ENCODE peak calls at places on chromosomes 2 and 18, in seven cellular contexts. One of them, this sample, is unnamed.

GRCh38 chr2:191710411-191710900 is 32.5 kb downstream of the NABP1 start:
- DNase-seq in foreskin fibroblast: peak
- DNase-seq in epithelial cell of esophagus: no peak
- DNase-seq in RWPE1: no peak
- DNase-seq in adrenal gland: no peak
- DNase-seq in AG09309: no peak
- DNase-seq in heart right ventricle: no peak
- DNase-seq in this sample: peak

GRCh38 chr2:24708537-24709152 is 84.5 kb downstream of the PTRHD1 start:
- DNase-seq in foreskin fibroblast: peak
- DNase-seq in AG09309: no peak
- DNase-seq in epithelial cell of esophagus: peak
- DNase-seq in adrenal gland: no peak
- DNase-seq in RWPE1: peak
- DNase-seq in heart right ventricle: no peak
- DNase-seq in this sample: peak

GRCh38 chr2:142603761-142604160 is 273.7 kb upstream of the KYNU start:
- DNase-seq in epithelial cell of esophagus: no peak
- DNase-seq in foreskin fibroblast: peak
- DNase-seq in RWPE1: no peak
- DNase-seq in adrenal gland: no peak
- DNase-seq in heart right ventricle: no peak
- DNase-seq in AG09309: no peak
- DNase-seq in this sample: no peak

GRCh38 chr2:200498316-200498715 is 11.6 kb downstream of the KCTD18 start:
- DNase-seq in epithelial cell of esophagus: no peak
- DNase-seq in RWPE1: no peak
- DNase-seq in heart right ventricle: no peak
- DNase-seq in AG09309: no peak
- DNase-seq in adrenal gland: no peak
- DNase-seq in foreskin fibroblast: no peak
- DNase-seq in this sample: no peak

GRCh38 chr2:9112079-9112721 is 94.4 kb upstream of the ASAP2 start:
- DNase-seq in AG09309: peak
- DNase-seq in foreskin fibroblast: peak
- DNase-seq in adrenal gland: peak
- DNase-seq in epithelial cell of esophagus: peak
- DNase-seq in RWPE1: peak
- DNase-seq in heart right ventricle: no peak
- DNase-seq in this sample: peak

GRCh38 chr2:33496150-33496549 is 19.7 kb downstream of the RASGRP3 start:
- DNase-seq in AG09309: peak
- DNase-seq in heart right ventricle: no peak
- DNase-seq in RWPE1: no peak
- DNase-seq in epithelial cell of esophagus: no peak
- DNase-seq in adrenal gland: no peak
- DNase-seq in foreskin fibroblast: peak
- DNase-seq in this sample: peak

GRCh38 chr18:72206814-72207213 is 337.3 kb downstream of the CBLN2 start:
- DNase-seq in epithelial cell of esophagus: no peak
- DNase-seq in adrenal gland: no peak
- DNase-seq in AG09309: no peak
- DNase-seq in foreskin fibroblast: peak
- DNase-seq in heart right ventricle: no peak
- DNase-seq in RWPE1: no peak
- DNase-seq in this sample: no peak

GRCh38 chr18:47549141-47549540 is 297.7 kb upstream of the SKOR2 start:
- DNase-seq in AG09309: no peak
- DNase-seq in RWPE1: no peak
- DNase-seq in adrenal gland: no peak
- DNase-seq in epithelial cell of esophagus: no peak
- DNase-seq in heart right ventricle: no peak
- DNase-seq in foreskin fibroblast: no peak
- DNase-seq in this sample: no peak

GRCh38 chr2:126730655-126731054 is 74.7 kb downstream of the GYPC start:
- DNase-seq in AG09309: no peak
- DNase-seq in RWPE1: no peak
- DNase-seq in foreskin fibroblast: no peak
- DNase-seq in heart right ventricle: no peak
- DNase-seq in epithelial cell of esophagus: no peak
- DNase-seq in adrenal gland: no peak
- DNase-seq in this sample: no peak

DNA sequence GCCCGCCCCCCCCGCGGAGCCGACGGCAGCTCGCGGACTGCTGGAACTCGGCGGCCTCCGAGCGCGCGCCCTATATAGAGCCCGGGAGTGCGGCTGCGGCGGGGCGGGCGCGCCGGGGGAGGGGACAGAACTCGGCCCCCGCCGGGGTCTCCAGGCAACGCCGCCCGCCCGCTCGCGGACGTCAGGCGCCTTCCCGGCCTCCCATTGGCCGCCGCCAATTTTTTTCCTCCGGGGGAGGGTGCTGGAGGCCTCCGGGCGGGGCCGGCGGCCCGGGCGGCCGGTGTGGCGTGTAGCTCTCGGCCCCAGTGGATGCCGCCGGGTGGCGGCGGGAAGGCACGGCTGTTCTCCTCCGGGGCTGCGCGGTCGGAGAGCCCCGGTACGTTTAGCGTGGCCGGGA is at the start of gene ZFP36L2:
- DNase-seq in RWPE1: peak
- DNase-seq in foreskin fibroblast: peak
- DNase-seq in epithelial cell of esophagus: peak
- DNase-seq in heart right ventricle: peak
- DNase-seq in adrenal gland: peak
- DNase-seq in AG09309: peak
- DNase-seq in this sample: peak
- TF ChIP-seq CTCF in RWPE1: no peak
- TF ChIP-seq CTCF in foreskin fibroblast: no peak
- TF ChIP-seq CTCF in epithelial cell of esophagus: no peak
- TF ChIP-seq CTCF in heart right ventricle: no peak
- TF ChIP-seq CTCF in adrenal gland: no peak
- TF ChIP-seq CTCF in AG09309: peak
- TF ChIP-seq CTCF in this sample: no peak

GRCh38 chr2:38233231-38233983 is 143.7 kb downstream of the ATL2 start:
- DNase-seq in heart right ventricle: no peak
- DNase-seq in AG09309: peak
- DNase-seq in epithelial cell of esophagus: peak
- DNase-seq in foreskin fibroblast: peak
- DNase-seq in RWPE1: peak
- DNase-seq in adrenal gland: no peak
- DNase-seq in this sample: peak
- TF ChIP-seq CTCF in heart right ventricle: no peak
- TF ChIP-seq CTCF in AG09309: peak
- TF ChIP-seq CTCF in epithelial cell of esophagus: no peak
- TF ChIP-seq CTCF in foreskin fibroblast: peak
- TF ChIP-seq CTCF in RWPE1: no peak
- TF ChIP-seq CTCF in adrenal gland: no peak
- TF ChIP-seq CTCF in this sample: no peak

GRCh38 chr2:74886251-74886650 is 52.3 kb downstream of the HK2 start:
- DNase-seq in RWPE1: no peak
- DNase-seq in heart right ventricle: no peak
- DNase-seq in foreskin fibroblast: no peak
- DNase-seq in adrenal gland: no peak
- DNase-seq in epithelial cell of esophagus: no peak
- DNase-seq in AG09309: no peak
- DNase-seq in this sample: no peak

GRCh38 chr2:74889159-74889558 is 55.2 kb downstream of the HK2 start:
- DNase-seq in AG09309: no peak
- DNase-seq in RWPE1: no peak
- DNase-seq in heart right ventricle: no peak
- DNase-seq in epithelial cell of esophagus: no peak
- DNase-seq in foreskin fibroblast: no peak
- DNase-seq in adrenal gland: no peak
- DNase-seq in this sample: no peak

GRCh38 chr2:74886811-74887210 is 52.9 kb downstream of the HK2 start:
- DNase-seq in heart right ventricle: no peak
- DNase-seq in foreskin fibroblast: no peak
- DNase-seq in adrenal gland: no peak
- DNase-seq in AG09309: no peak
- DNase-seq in epithelial cell of esophagus: no peak
- DNase-seq in RWPE1: no peak
- DNase-seq in this sample: peak

GRCh38 chr2:74887445-74887951 is 53.6 kb downstream of the HK2 start:
- DNase-seq in foreskin fibroblast: peak
- DNase-seq in adrenal gland: no peak
- DNase-seq in AG09309: peak
- DNase-seq in RWPE1: peak
- DNase-seq in epithelial cell of esophagus: peak
- DNase-seq in heart right ventricle: no peak
- DNase-seq in this sample: peak

DNA sequence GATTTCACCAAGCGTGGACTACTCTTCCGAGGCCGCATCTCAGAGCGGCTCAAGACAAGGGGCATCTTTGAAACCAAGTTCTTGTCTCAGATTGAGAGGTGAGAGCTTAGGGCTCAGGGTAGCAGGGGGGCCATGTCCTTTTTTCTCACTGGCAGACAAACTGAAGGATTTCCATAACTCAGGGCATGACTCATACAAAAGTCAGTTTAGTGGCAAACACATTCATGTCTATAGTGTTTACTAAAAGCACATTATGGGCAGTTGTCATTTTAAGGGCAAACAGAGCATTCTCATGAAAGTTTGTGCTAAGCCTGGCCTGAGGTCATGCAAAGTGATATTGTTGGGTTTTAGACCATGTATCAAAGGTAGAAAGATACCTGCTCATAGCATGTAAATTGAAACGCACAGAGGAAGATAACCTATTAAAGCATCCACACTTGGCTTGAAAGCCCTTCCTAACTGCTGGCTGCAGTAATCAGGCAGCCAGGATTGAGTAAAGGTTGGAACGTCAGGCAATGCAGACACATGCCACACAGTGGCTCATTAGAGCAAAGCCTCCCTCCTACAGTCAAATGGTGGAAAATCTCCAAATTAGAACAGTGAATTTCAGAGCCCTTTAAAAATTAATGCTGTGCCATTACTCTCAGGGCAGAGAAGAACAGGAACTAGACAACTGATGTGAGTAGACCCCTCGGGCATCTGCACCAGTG is 54.2 kb downstream of the HK2 start:
- DNase-seq in heart right ventricle: no peak
- DNase-seq in epithelial cell of esophagus: no peak
- DNase-seq in AG09309: no peak
- DNase-seq in RWPE1: peak
- DNase-seq in adrenal gland: no peak
- DNase-seq in foreskin fibroblast: peak
- DNase-seq in this sample: peak
- TF ChIP-seq CTCF in heart right ventricle: no peak
- TF ChIP-seq CTCF in epithelial cell of esophagus: peak
- TF ChIP-seq CTCF in AG09309: peak
- TF ChIP-seq CTCF in RWPE1: no peak
- TF ChIP-seq CTCF in adrenal gland: no peak
- TF ChIP-seq CTCF in foreskin fibroblast: no peak
- TF ChIP-seq CTCF in this sample: peak

GRCh38 chr18:37836571-37836970 is 271.0 kb upstream of the CELF4 start:
- DNase-seq in AG09309: no peak
- DNase-seq in RWPE1: no peak
- DNase-seq in heart right ventricle: no peak
- DNase-seq in foreskin fibroblast: no peak
- DNase-seq in epithelial cell of esophagus: no peak
- DNase-seq in adrenal gland: no peak
- DNase-seq in this sample: no peak
- TF ChIP-seq CTCF in AG09309: no peak
- TF ChIP-seq CTCF in RWPE1: no peak
- TF ChIP-seq CTCF in heart right ventricle: no peak
- TF ChIP-seq CTCF in foreskin fibroblast: no peak
- TF ChIP-seq CTCF in epithelial cell of esophagus: no peak
- TF ChIP-seq CTCF in adrenal gland: no peak
- TF ChIP-seq CTCF in this sample: no peak

GRCh38 chr2:234606906-234607305 is 110.0 kb upstream of the ARL4C start:
- DNase-seq in adrenal gland: no peak
- DNase-seq in epithelial cell of esophagus: no peak
- DNase-seq in foreskin fibroblast: no peak
- DNase-seq in heart right ventricle: no peak
- DNase-seq in AG09309: no peak
- DNase-seq in RWPE1: no peak
- DNase-seq in this sample: no peak

GRCh38 chr2:234615643-234616356 is 118.9 kb upstream of the ARL4C start:
- DNase-seq in RWPE1: no peak
- DNase-seq in AG09309: no peak
- DNase-seq in epithelial cell of esophagus: no peak
- DNase-seq in adrenal gland: no peak
- DNase-seq in heart right ventricle: no peak
- DNase-seq in foreskin fibroblast: peak
- DNase-seq in this sample: no peak

GRCh38 chr2:234607691-234608090 is 110.8 kb upstream of the ARL4C start:
- DNase-seq in RWPE1: no peak
- DNase-seq in heart right ventricle: no peak
- DNase-seq in adrenal gland: no peak
- DNase-seq in AG09309: no peak
- DNase-seq in foreskin fibroblast: no peak
- DNase-seq in epithelial cell of esophagus: no peak
- DNase-seq in this sample: no peak

GRCh38 chr2:234608946-234609345 is 112.1 kb upstream of the ARL4C start:
- DNase-seq in RWPE1: no peak
- DNase-seq in heart right ventricle: no peak
- DNase-seq in AG09309: no peak
- DNase-seq in adrenal gland: no peak
- DNase-seq in epithelial cell of esophagus: no peak
- DNase-seq in foreskin fibroblast: no peak
- DNase-seq in this sample: no peak

DNA sequence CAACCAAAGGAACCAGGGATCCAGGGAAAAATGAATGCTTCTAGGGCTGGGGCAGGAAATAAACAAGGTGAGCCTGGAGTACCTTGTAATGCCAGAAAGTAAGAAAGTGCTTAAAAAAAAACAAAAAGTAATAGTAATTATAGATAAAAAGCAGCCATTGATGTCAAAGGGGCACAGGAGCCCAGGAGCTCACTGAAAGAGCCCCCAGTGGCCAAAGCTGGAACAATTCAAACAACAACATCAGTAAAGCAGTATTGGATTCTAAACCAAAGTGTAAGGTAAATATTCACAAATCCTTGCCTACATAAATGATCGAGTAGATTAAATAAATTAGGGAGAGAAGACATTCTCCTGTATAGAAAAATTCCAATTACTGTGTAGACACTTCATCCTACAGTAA is 114.3 kb upstream of the ARL4C start:
- DNase-seq in adrenal gland: peak
- DNase-seq in foreskin fibroblast: no peak
- DNase-seq in epithelial cell of esophagus: peak
- DNase-seq in RWPE1: no peak
- DNase-seq in AG09309: no peak
- DNase-seq in heart right ventricle: no peak
- DNase-seq in this sample: no peak
- TF ChIP-seq CTCF in adrenal gland: peak
- TF ChIP-seq CTCF in foreskin fibroblast: peak
- TF ChIP-seq CTCF in epithelial cell of esophagus: peak
- TF ChIP-seq CTCF in RWPE1: no peak
- TF ChIP-seq CTCF in AG09309: peak
- TF ChIP-seq CTCF in heart right ventricle: no peak
- TF ChIP-seq CTCF in this sample: peak

This sample was measured in HFFc6.